ENCODE peak calls at places on chromosomes 3 and 15, in six cellular contexts. M, I, N, V, P and U are unnamed samples.

GRCh38 chr15:62649793-62650420 is 392.6 kb upstream of the TPM1 start:
- DNase-seq in M (no peak), I (no peak), N (no peak), V (no peak), P (no peak), U (no peak)

GRCh38 chr3:73547427-73548036 is 77.2 kb downstream of the PDZRN3 start:
- DNase-seq in M (no peak), I (no peak), N (no peak), V (peak; percentile 94), P (peak; percentile 29), U (no peak)

GRCh38 chr3:127732879-127733350 is 60.2 kb downstream of the ABTB1 start:
- DNase-seq in M (no peak), I (no peak), N (no peak), V (no peak), P (no peak), U (no peak)

GRCh38 chr15:41904487-41905359 is 10.9 kb upstream of the SPTBN5 start:
- DNase-seq in M (peak; percentile 64), I (peak; percentile 65), N (peak; percentile 58), V (no peak), P (peak; percentile 82), U (peak; percentile 93)

GRCh38 chr3:196650740-196651311 is 11.3 kb downstream of the NRROS start:
- DNase-seq in M (peak; percentile 33), I (no peak), N (no peak), V (peak; percentile 95), P (no peak), U (peak; percentile 40)

GRCh38 chr15:92322566-92323355 is 70.9 kb upstream of the ST8SIA2 start:
- DNase-seq in M (no peak), I (no peak), N (no peak), V (no peak), P (no peak), U (no peak)

GRCh38 chr3:30342319-30343060 is 263.9 kb upstream of the TGFBR2 start:
- DNase-seq in M (peak; percentile 35), I (no peak), N (no peak), V (peak; percentile 61), P (no peak), U (no peak)

GRCh38 chr3:170081079-170081741 is 43.4 kb downstream of the GPR160 start:
- DNase-seq in M (no peak), I (no peak), N (no peak), V (no peak), P (no peak), U (no peak)

GRCh38 chr3:196351541-196351940 is 13.4 kb upstream of the TM4SF19 start:
- DNase-seq in M (no peak), I (no peak), N (no peak), V (no peak), P (no peak), U (no peak)

GRCh38 chr15:98938804-98939203 is 68.8 kb downstream of the PGPEP1L start:
- DNase-seq in M (no peak), I (no peak), N (no peak), V (no peak), P (no peak), U (no peak)

GRCh38 chr15:98937413-98938104 is 70.0 kb downstream of the PGPEP1L start:
- DNase-seq in M (no peak), I (no peak), N (no peak), V (no peak), P (no peak), U (no peak)

GRCh38 chr15:98941595-98942255 is 65.9 kb downstream of the PGPEP1L start:
- DNase-seq in M (no peak), I (no peak), N (no peak), V (no peak), P (no peak), U (no peak)

GRCh38 chr15:98938105-98938417 is 69.5 kb downstream of the PGPEP1L start:
- DNase-seq in M (no peak), I (no peak), N (no peak), V (no peak), P (no peak), U (no peak)

GRCh38 chr15:98939311-98940080 is 68.1 kb downstream of the PGPEP1L start:
- DNase-seq in M (no peak), I (no peak), N (no peak), V (no peak), P (no peak), U (no peak)
- H3K36me3 ChIP-seq in M (no peaks in the 10 kb centered on the region), I (peaks cover 65% of the 10 kb centered on the region), N (peaks cover 26% of the 10 kb centered on the region), V (peaks cover 18% of the 10 kb centered on the region), P (peaks cover 54% of the 10 kb centered on the region), U (peaks cover 94% of the 10 kb centered on the region)

DNA sequence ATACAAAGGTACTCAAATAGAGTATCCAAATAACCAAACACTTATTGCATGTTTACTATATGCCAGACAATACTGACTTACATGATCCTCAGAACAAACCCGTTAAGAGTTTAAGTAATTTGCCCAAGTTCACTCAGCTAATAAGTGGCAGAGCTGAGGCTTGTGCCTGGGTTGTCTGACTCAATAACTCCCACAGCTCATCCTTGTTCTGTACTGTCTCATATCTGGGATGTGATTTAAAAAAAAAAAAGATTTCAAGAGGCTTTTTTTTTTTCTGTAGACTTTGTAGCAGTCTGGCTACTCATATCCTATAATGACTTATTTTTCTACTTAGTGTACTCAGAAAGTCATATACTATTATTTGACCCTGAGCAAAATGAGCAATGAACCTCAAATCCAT is 3.0 kb downstream of the NSUN3 start:
- DNase-seq in M (no peak), I (no peak), N (no peak), V (no peak), P (no peak), U (no peak)
- H3K4me3 ChIP-seq in M (no peak overlapping the region), I (no peak overlapping the region), N (no peak overlapping the region), V (no peak overlapping the region), P (no peak overlapping the region), U (peak overlapping the region; percentile 70)

GRCh38 chr3:123297627-123297899 is 95.8 kb downstream of the SEC22A start:
- DNase-seq in M (no peak), I (no peak), N (no peak), V (no peak), P (peak; percentile 56), U (peak; percentile 72)
- H3K36me3 ChIP-seq in M (no peaks in the 10 kb centered on the region), I (no peaks in the 10 kb centered on the region), N (peaks cover 15% of the 10 kb centered on the region), V (no peaks in the 10 kb centered on the region), P (no peaks in the 10 kb centered on the region), U (no peaks in the 10 kb centered on the region)

GRCh38 chr3:14144423-14145075 is 19.7 kb downstream of the TMEM43 start:
- DNase-seq in M (peak; percentile 66), I (peak; percentile 84), N (no peak), V (peak; percentile 99), P (peak; percentile 84), U (peak; percentile 86)
- H3K4me3 ChIP-seq in M (no peak overlapping the region), I (peak overlapping the region; percentile 15), N (no peak overlapping the region), V (no peak overlapping the region), P (no peak overlapping the region), U (no peak overlapping the region)

GRCh38 chr3:39809995-39810595 is 686 bp downstream of the MYRIP start:
- DNase-seq in M (no peak), I (no peak), N (no peak), V (no peak), P (peak; percentile 60), U (peak; percentile 77)
- H3K36me3 ChIP-seq in M (no peaks in the 10 kb centered on the region), I (no peaks in the 10 kb centered on the region), N (no peaks in the 10 kb centered on the region), V (no peaks in the 10 kb centered on the region), P (no peaks in the 10 kb centered on the region), U (no peaks in the 10 kb centered on the region)

GRCh38 chr15:60589728-60590127 is 110.8 kb upstream of the ICE2 start:
- DNase-seq in M (no peak), I (no peak), N (no peak), V (peak; percentile 55), P (no peak), U (no peak)
- H3K4me3 ChIP-seq in M (no peak overlapping the region), I (peak overlapping the region; percentile 71), N (no peak overlapping the region), V (no peak overlapping the region), P (no peak overlapping the region), U (peak overlapping the region; percentile 87)

GRCh38 chr15:79878078-79878705 is 18.6 kb downstream of the MTHFS start:
- DNase-seq in M (no peak), I (no peak), N (no peak), V (no peak), P (no peak), U (no peak)
- H3K36me3 ChIP-seq in M (no peaks in the 10 kb centered on the region), I (peaks cover 4% of the 10 kb centered on the region), N (peaks cover 7% of the 10 kb centered on the region), V (no peaks in the 10 kb centered on the region), P (peaks cover 60% of the 10 kb centered on the region), U (peaks cover 92% of the 10 kb centered on the region)

GRCh38 chr3:50166309-50167019 is 11.3 kb downstream of the SEMA3F start:
- DNase-seq in M (no peak), I (no peak), N (no peak), V (no peak), P (no peak), U (peak; percentile 59)
- H3K4me3 ChIP-seq in M (no peak overlapping the region), I (no peak overlapping the region), N (no peak overlapping the region), V (no peak overlapping the region), P (no peak overlapping the region), U (no peak overlapping the region)

GRCh38 chr3:138674131-138674530 is 65.6 kb downstream of the FAIM start:
- DNase-seq in M (no peak), I (no peak), N (no peak), V (no peak), P (no peak), U (no peak)
- H3K36me3 ChIP-seq in M (no peaks in the 10 kb centered on the region), I (no peaks in the 10 kb centered on the region), N (no peaks in the 10 kb centered on the region), V (no peaks in the 10 kb centered on the region), P (no peaks in the 10 kb centered on the region), U (peaks cover 80% of the 10 kb centered on the region)

GRCh38 chr3:147392083-147392916 is 14.0 kb downstream of the ZIC4 start:
- DNase-seq in M (no peak), I (no peak), N (no peak), V (peak; percentile 37), P (peak; percentile 96), U (peak; percentile 95)
- H3K4me3 ChIP-seq in M (no peak overlapping the region), I (no peak overlapping the region), N (peak overlapping the region; percentile 19), V (peak overlapping the region; percentile 29), P (peak overlapping the region; percentile 81), U (peak overlapping the region; percentile 73)